ENCODE peak calls at places on chromosomes 7 and 10, in six cellular contexts. B is AG08395; I is astrocyte of the cerebellum; W is amygdala; T is GM12892; U is activated CD4-positive, alpha-beta T cell treated with anti-CD3 and anti-CD28 coated beads for 4 hours. D is an unnamed sample.

GRCh38 chr10:77905086-77905735 is 21.3 kb downstream of the DLG5 start:
- DNase-seq in U (no peak), B (no peak), T (no peak), W (no peak), I (no peak), D (no peak)

GRCh38 chr7:9307131-9307530 is 873.7 kb downstream of the NXPH1 start:
- DNase-seq in I (peak), T (no peak), U (no peak), W (no peak), B (no peak), D (no peak)

GRCh38 chr7:132130497-132130896 is 445.8 kb downstream of the PLXNA4 start:
- DNase-seq in U (no peak), W (no peak), B (no peak), T (no peak), I (peak), D (no peak)

GRCh38 chr7:22447759-22448158 is 52.2 kb downstream of the STEAP1B start:
- DNase-seq in B (no peak), I (no peak), U (no peak), T (no peak), W (no peak), D (no peak)

GRCh38 chr7:130426541-130426940 is 14.3 kb downstream of the CEP41 start:
- DNase-seq in B (no peak), I (no peak), W (no peak), U (no peak), T (no peak), D (no peak)

GRCh38 chr10:131790021-131790420 is 110.8 kb upstream of the PPP2R2D start:
- DNase-seq in T (no peak), I (no peak), B (no peak), W (no peak), U (no peak), D (no peak)

GRCh38 chr7:106104861-106105260 is 7.3 kb downstream of the SYPL1 start:
- DNase-seq in I (no peak), U (no peak), T (no peak), W (no peak), B (no peak), D (no peak)

GRCh38 chr10:11893749-11894278 is 70.7 kb downstream of the PROSER2 start:
- DNase-seq in I (no peak), U (no peak), T (no peak), B (no peak), W (no peak), D (no peak)

GRCh38 chr10:22461891-22462290 is 116.6 kb downstream of the SPAG6 start:
- DNase-seq in B (no peak), W (no peak), I (no peak), U (no peak), T (no peak), D (no peak)

GRCh38 chr10:132804785-132805426 is 19.0 kb upstream of the NKX6-2 start:
- DNase-seq in U (no peak), T (no peak), I (no peak), W (no peak), B (no peak), D (no peak)

GRCh38 chr7:29196971-29197370 is 2.4 kb downstream of the CHN2 start:
- DNase-seq in B (no peak), W (no peak), T (no peak), U (no peak), I (no peak), D (no peak)

GRCh38 chr10:81018898-81019890 is 481.5 kb downstream of the SH2D4B start:
- DNase-seq in B (peak), T (peak), W (no peak), I (peak), U (no peak), D (no peak)

GRCh38 chr7:29647020-29647654 is 83.5 kb downstream of the PRR15 start:
- DNase-seq in B (no peak), I (no peak), T (no peak), W (no peak), U (no peak), D (no peak)